ENCODE peak calls at places on chromosomes 4 and X, in six cellular contexts. D, N, L, U, O and R are unnamed samples.

GRCh38 chrX:9899640-9900075 is 67.5 kb upstream of the CLDN34 start:
- DNase-seq in O (no peak), D (no peak), U (peak), L (peak), N (peak), R (no peak)

GRCh38 chr4:156598138-156598681 is 373.4 kb downstream of the PDGFC start:
- DNase-seq in D (no peak), O (no peak), U (peak), N (no peak), L (no peak), R (no peak)

GRCh38 chrX:103811858-103812257 is 20.2 kb downstream of the RAB9B start:
- DNase-seq in U (no peak), L (no peak), D (no peak), O (no peak), N (no peak), R (no peak)

GRCh38 chrX:151019837-151020236 is 36.7 kb downstream of the HMGB3 start:
- DNase-seq in D (no peak), N (no peak), L (no peak), U (peak), O (no peak), R (no peak)

GRCh38 chr4:85084371-85085170 is 118.1 kb upstream of the WDFY3 start:
- DNase-seq in U (peak), N (peak), O (no peak), L (no peak), D (no peak), R (peak)

GRCh38 chrX:8731579-8732395 is at the start of gene ANOS1:
- DNase-seq in N (peak), D (no peak), O (peak), L (no peak), U (no peak), R (peak)

GRCh38 chrX:101460669-101461068 is 24.6 kb upstream of the ARMCX4 start:
- DNase-seq in L (no peak), D (no peak), N (no peak), O (no peak), U (no peak), R (no peak)

GRCh38 chr4:84965558-84966381 is 720 bp downstream of the WDFY3 start:
- DNase-seq in N (peak), D (no peak), L (no peak), O (peak), U (peak), R (peak)

GRCh38 chrX:103464071-103464773 is 55.1 kb downstream of the RAB40A start:
- DNase-seq in U (peak), D (peak), O (no peak), N (peak), L (peak), R (peak)